ENCODE peak calls at places on chromosomes 3 and 15, in seven cellular contexts. U is effector memory CD4-positive, alpha-beta T cell; J is heart right ventricle; Q is left lung; X is IMR-90; V is K562; W is MM.1S. M is an unnamed sample.
A peak's percentile ranks its signal among the peaks of the same experiment; 100 is the strongest.

GRCh38 chr3:11632966-11633365 is 10.7 kb downstream of the VGLL4 start:
- DNase-seq in U (no peak), J (no peak), Q (no peak), X (no peak), V (no peak), W (no peak), M (no peak)

GRCh38 chr3:9736831-9737230 is 5.3 kb downstream of the BRPF1 start:
- DNase-seq in U (no peak), J (no peak), Q (no peak), X (peak; percentile 7), V (no peak), W (no peak), M (no peak)

GRCh38 chr3:177447938-177448337 is 250.7 kb upstream of the TBL1XR1 start:
- DNase-seq in U (no peak), J (no peak), Q (peak; percentile 84), X (no peak), V (no peak), W (no peak), M (no peak)

GRCh38 chr3:10928961-10929471 is 63.5 kb upstream of the SLC6A1 start:
- DNase-seq in U (no peak), J (no peak), Q (no peak), X (no peak), V (no peak), W (no peak), M (no peak)

GRCh38 chr3:73681610-73682009 is 56.9 kb upstream of the PDZRN3 start:
- DNase-seq in U (no peak), J (no peak), Q (no peak), X (peak; percentile 85), V (peak; percentile 3), W (no peak), M (peak; percentile 72)

GRCh38 chr3:112074006-112074405 is 12.2 kb upstream of the C3orf52 start:
- DNase-seq in U (no peak), J (no peak), Q (no peak), X (peak; percentile 41), V (no peak), W (no peak), M (no peak)

GRCh38 chr3:171615742-171616141 is 155.5 kb upstream of the TNIK start:
- DNase-seq in U (no peak), J (no peak), Q (no peak), X (peak; percentile 11), V (no peak), W (no peak), M (peak; percentile 20)

GRCh38 chr3:43503067-43503728 is 118.6 kb downstream of the ANO10 start:
- DNase-seq in U (no peak), J (no peak), Q (no peak), X (peak; percentile 46), V (no peak), W (peak; percentile 35), M (no peak)

GRCh38 chr3:197600796-197601565 is 45.2 kb upstream of the BDH1 start:
- DNase-seq in U (no peak), J (no peak), Q (no peak), X (peak; percentile 14), V (no peak), W (no peak), M (no peak)

GRCh38 chr3:73540969-73541740 is 83.6 kb downstream of the PDZRN3 start:
- DNase-seq in U (no peak), J (no peak), Q (no peak), X (peak; percentile 60), V (no peak), W (no peak), M (no peak)

GRCh38 chr15:56817266-56817665 is 84.0 kb upstream of the ZNF280D start:
- DNase-seq in U (no peak), J (no peak), Q (no peak), X (peak; percentile 65), V (no peak), W (no peak), M (peak; percentile 23)

GRCh38 chr3:159892171-159892791 is 96.4 kb upstream of the IL12A start:
- DNase-seq in U (no peak), J (peak; percentile 50), Q (no peak), X (no peak), V (no peak), W (no peak), M (no peak)

GRCh38 chr3:24145981-24146822 is 201.1 kb downstream of the NR1D2 start:
- DNase-seq in U (no peak), J (no peak), Q (no peak), X (peak; percentile 90), V (no peak), W (no peak), M (peak; percentile 69)

GRCh38 chr15:40338041-40338657 is 2.6 kb downstream of the CCDC9B start:
- DNase-seq in U (peak; percentile 50), J (peak; percentile 78), Q (peak; percentile 83), X (peak; percentile 60), V (peak; percentile 91), W (peak; percentile 58), M (no peak)

GRCh38 chr15:40339621-40339945 is 1.2 kb downstream of the CCDC9B start:
- DNase-seq in U (no peak), J (no peak), Q (no peak), X (no peak), V (no peak), W (no peak), M (no peak)

GRCh38 chr15:40340038-40340739 is 550 bp downstream of the CCDC9B start:
- DNase-seq in U (no peak), J (peak; percentile 93), Q (peak; percentile 61), X (peak; percentile 73), V (no peak), W (no peak), M (no peak)

GRCh38 chr15:40337597-40337996 is 3.1 kb downstream of the CCDC9B start:
- DNase-seq in U (no peak), J (no peak), Q (no peak), X (no peak), V (no peak), W (no peak), M (no peak)

DNA sequence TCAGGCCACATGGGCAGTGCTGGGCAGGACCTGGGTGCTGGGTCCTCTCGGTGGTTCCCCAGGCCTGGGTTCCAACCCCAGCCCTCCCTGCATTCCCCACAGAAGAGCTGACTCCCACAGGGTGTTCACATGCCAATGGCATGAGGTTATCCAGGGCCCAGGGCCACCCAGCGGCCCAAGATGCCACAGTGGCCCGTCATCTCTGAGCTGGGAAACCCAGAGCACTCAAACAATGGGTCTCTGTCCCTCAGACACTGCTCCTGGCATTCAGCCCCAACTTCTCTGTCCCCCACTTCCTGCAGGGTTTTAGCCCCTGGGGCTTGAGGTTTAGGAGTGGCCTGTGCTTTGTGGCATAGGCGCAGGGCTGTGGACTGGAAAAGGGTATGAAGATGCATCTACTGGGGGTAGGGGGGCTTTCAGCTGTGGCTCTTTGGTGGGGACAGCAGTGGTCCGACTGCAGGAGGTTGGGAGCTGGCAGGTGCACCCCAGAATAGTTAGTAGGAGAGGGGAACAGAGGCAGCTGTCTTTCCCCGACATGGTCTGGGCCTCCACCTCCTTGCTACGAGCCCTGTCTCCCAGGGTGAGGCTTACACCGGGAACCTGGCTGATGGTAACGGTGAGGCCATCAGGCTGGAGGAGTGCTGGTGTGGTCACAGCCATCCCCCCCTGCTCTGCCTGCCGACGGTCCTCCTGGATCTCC is 1.7 kb downstream of the CCDC9B start:
- DNase-seq in U (no peak), J (peak; percentile 66), Q (no peak), X (peak; percentile 93), V (no peak), W (no peak), M (no peak)
- H3K4me3 ChIP-seq in U (no peak overlapping the region), J (peak overlapping the region; percentile 29), Q (peak overlapping the region; percentile 51), X (peak overlapping the region; percentile 45), V (no peak overlapping the region), W (no peak overlapping the region), M (no peak overlapping the region)

GRCh38 chr15:65028338-65028737 is 1.1 kb downstream of the MTFMT start:
- DNase-seq in U (no peak), J (no peak), Q (no peak), X (no peak), V (peak; percentile 17), W (no peak), M (no peak)
- H3K4me3 ChIP-seq in U (peak overlapping the region; percentile 94), J (no peak overlapping the region), Q (peak overlapping the region; percentile 96), X (peak overlapping the region; percentile 81), V (peak overlapping the region; percentile 84), W (peak overlapping the region; percentile 87), M (peak overlapping the region; percentile 89)

GRCh38 chr3:181920409-181920808 is 208.7 kb downstream of the SOX2 start:
- DNase-seq in U (no peak), J (no peak), Q (no peak), X (no peak), V (no peak), W (no peak), M (no peak)

GRCh38 chr3:181915556-181915955 is 203.8 kb downstream of the SOX2 start:
- DNase-seq in U (no peak), J (no peak), Q (no peak), X (no peak), V (no peak), W (no peak), M (no peak)

GRCh38 chr3:181916018-181916417 is 204.3 kb downstream of the SOX2 start:
- DNase-seq in U (no peak), J (no peak), Q (no peak), X (no peak), V (no peak), W (no peak), M (no peak)

GRCh38 chr3:181919375-181919774 is 207.7 kb downstream of the SOX2 start:
- DNase-seq in U (no peak), J (no peak), Q (no peak), X (no peak), V (no peak), W (no peak), M (peak; percentile 10)

DNA sequence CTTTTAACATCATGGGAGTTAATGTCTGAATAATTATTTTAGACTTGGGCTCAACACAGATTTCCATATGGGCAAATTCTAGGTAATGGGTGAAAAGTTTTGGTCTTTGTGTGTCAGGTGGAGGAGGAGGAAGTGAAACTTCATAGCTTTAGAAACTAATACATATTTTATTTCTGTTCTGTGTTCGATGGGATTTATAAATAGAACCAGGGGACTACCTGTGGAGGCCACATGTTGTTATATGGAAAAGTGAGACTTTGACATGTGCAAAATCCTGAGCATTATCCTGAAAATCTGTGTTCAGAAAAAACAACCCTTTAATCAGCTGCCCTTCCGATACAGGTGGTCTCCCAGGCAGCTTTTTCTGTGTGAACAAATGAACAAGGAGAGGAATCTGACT is 209.5 kb downstream of the SOX2 start:
- DNase-seq in U (no peak), J (no peak), Q (no peak), X (no peak), V (no peak), W (peak; percentile 74), M (no peak)
- H3K4me3 ChIP-seq in U (no peak overlapping the region), J (no peak overlapping the region), Q (no peak overlapping the region), X (no peak overlapping the region), V (no peak overlapping the region), W (peak overlapping the region; percentile 21), M (no peak overlapping the region)

GRCh38 chr3:126197343-126197742 is 17.0 kb upstream of the ALDH1L1 start:
- DNase-seq in U (no peak), J (no peak), Q (no peak), X (no peak), V (no peak), W (no peak), M (no peak)

GRCh38 chr3:126200534-126200933 is 20.1 kb upstream of the ALDH1L1 start:
- DNase-seq in U (no peak), J (no peak), Q (no peak), X (no peak), V (no peak), W (no peak), M (no peak)

GRCh38 chr3:126201168-126201567 is 20.8 kb upstream of the ALDH1L1 start:
- DNase-seq in U (no peak), J (no peak), Q (no peak), X (no peak), V (no peak), W (no peak), M (no peak)

GRCh38 chr3:126199256-126199655 is 18.9 kb upstream of the ALDH1L1 start:
- DNase-seq in U (no peak), J (no peak), Q (no peak), X (no peak), V (no peak), W (no peak), M (no peak)

GRCh38 chr3:126197854-126198584 is 17.6 kb upstream of the ALDH1L1 start:
- DNase-seq in U (no peak), J (peak; percentile 56), Q (no peak), X (peak; percentile 60), V (peak; percentile 20), W (peak; percentile 60), M (no peak)
- H3K4me3 ChIP-seq in U (no peak overlapping the region), J (no peak overlapping the region), Q (no peak overlapping the region), X (no peak overlapping the region), V (no peak overlapping the region), W (no peak overlapping the region), M (no peak overlapping the region)